ENCODE peak calls at places on chromosomes 5 and 9, in seven cellular contexts. P is CD8-positive, alpha-beta T cell; V is SK-N-MC; M is CD4-positive, CD25-positive, alpha-beta regulatory T cell; Z is trophoblast cell; B is upper lobe of left lung; G is fibroblast of lung. R is an unnamed sample.

GRCh38 chr5:33764786-33765185 is 127.0 kb downstream of the ADAMTS12 start:
- DNase-seq in G (no peak), V (no peak), M (no peak), B (no peak), Z (no peak), P (no peak), R (no peak)

GRCh38 chr9:109349431-109349846 is 28.6 kb upstream of the EPB41L4B start:
- DNase-seq in Z (no peak), B (no peak), V (no peak), M (no peak), P (no peak), G (peak; percentile 97), R (no peak)

GRCh38 chr5:146081685-146082084 is 23.7 kb downstream of the PLAC8L1 start:
- DNase-seq in B (no peak), G (no peak), M (no peak), P (no peak), V (no peak), Z (no peak), R (no peak)

GRCh38 chr5:37951946-37952721 is 112.3 kb upstream of the GDNF start:
- DNase-seq in M (no peak), P (no peak), V (no peak), G (no peak), B (peak; percentile 69), Z (peak; percentile 34), R (no peak)

GRCh38 chr5:33827335-33827734 is 64.5 kb downstream of the ADAMTS12 start:
- DNase-seq in V (no peak), P (no peak), Z (no peak), B (no peak), M (no peak), G (peak; percentile 59), R (no peak)

GRCh38 chr5:82275267-82275664 is 2.9 kb downstream of the RPS23 start:
- DNase-seq in B (no peak), M (no peak), V (no peak), G (no peak), Z (no peak), P (no peak), R (no peak)

GRCh38 chr5:175444060-175444904 is at the start of gene DRD1:
- DNase-seq in B (peak; percentile 94), V (no peak), Z (peak; percentile 60), G (peak; percentile 43), P (peak; percentile 56), M (no peak), R (peak; percentile 53)

GRCh38 chr5:95779611-95780010 is 42.9 kb downstream of the GLRX start:
- DNase-seq in B (no peak), P (no peak), Z (no peak), V (no peak), G (peak; percentile 61), M (no peak), R (no peak)

GRCh38 chr5:122738088-122738487 is 36.8 kb upstream of the SNX2 start:
- DNase-seq in M (no peak), B (no peak), Z (peak; percentile 88), G (no peak), P (no peak), V (no peak), R (no peak)

GRCh38 chr9:70392189-70392588 is 22.3 kb downstream of the KLF9 start:
- DNase-seq in Z (no peak), V (no peak), G (no peak), B (no peak), P (no peak), M (no peak), R (peak; percentile 13)

GRCh38 chr9:4798281-4798680 is 5.5 kb downstream of the RCL1 start:
- DNase-seq in P (no peak), M (no peak), B (no peak), Z (no peak), V (no peak), G (no peak), R (no peak)

GRCh38 chr5:83312672-83313071 is 158.9 kb upstream of the VCAN start:
- DNase-seq in B (no peak), Z (peak; percentile 34), M (no peak), P (no peak), V (no peak), G (no peak), R (no peak)

GRCh38 chr9:18829858-18830257 is 203.2 kb downstream of the SAXO1 start:
- DNase-seq in B (no peak), G (peak; percentile 82), V (no peak), M (no peak), Z (no peak), P (no peak), R (no peak)

GRCh38 chr5:178145965-178146820 is 7.5 kb downstream of the NHP2 start:
- DNase-seq in G (peak; percentile 23), V (no peak), M (peak; percentile 62), B (no peak), Z (peak; percentile 92), P (peak; percentile 83), R (peak; percentile 81)

GRCh38 chr9:92609142-92609500 is 60.8 kb downstream of the IPPK start:
- DNase-seq in P (no peak), V (no peak), G (peak; percentile 39), Z (no peak), M (no peak), B (no peak), R (peak; percentile 57)

GRCh38 chr5:147509041-147509709 is 693 bp downstream of the DPYSL3 start:
- DNase-seq in M (no peak), V (no peak), G (peak; percentile 25), B (peak; percentile 86), Z (no peak), P (no peak), R (no peak)

GRCh38 chr5:73540192-73540591 is 25.2 kb downstream of the ANKRA2 start:
- DNase-seq in M (no peak), G (peak; percentile 94), Z (no peak), P (no peak), B (no peak), V (no peak), R (no peak)

GRCh38 chr5:143557061-143557818 is 153.8 kb upstream of the NR3C1 start:
- DNase-seq in M (no peak), G (peak; percentile 90), Z (no peak), B (no peak), V (no peak), P (no peak), R (no peak)

GRCh38 chr5:141150215-141150992 is 547 bp downstream of the PCDHB6 start:
- DNase-seq in P (no peak), M (no peak), Z (no peak), B (peak; percentile 47), G (no peak), V (no peak), R (no peak)

GRCh38 chr9:131298816-131299215 is 9.3 kb downstream of the PLPP7 start:
- DNase-seq in B (peak; percentile 50), Z (no peak), P (no peak), M (no peak), V (no peak), G (no peak), R (no peak)

GRCh38 chr9:113634597-113635515 is 171.3 kb downstream of the RGS3 start:
- DNase-seq in M (no peak), Z (no peak), V (no peak), B (no peak), P (no peak), G (peak; percentile 49), R (no peak)

GRCh38 chr5:139975942-139976341 is 67.2 kb downstream of the NRG2 start:
- DNase-seq in B (no peak), M (no peak), V (no peak), G (no peak), P (no peak), Z (no peak), R (no peak)

GRCh38 chr9:36772449-36773370 is 200.0 kb downstream of the MELK start:
- DNase-seq in M (no peak), B (no peak), P (no peak), V (peak; percentile 22), Z (peak; percentile 41), G (peak; percentile 19), R (no peak)

DNA sequence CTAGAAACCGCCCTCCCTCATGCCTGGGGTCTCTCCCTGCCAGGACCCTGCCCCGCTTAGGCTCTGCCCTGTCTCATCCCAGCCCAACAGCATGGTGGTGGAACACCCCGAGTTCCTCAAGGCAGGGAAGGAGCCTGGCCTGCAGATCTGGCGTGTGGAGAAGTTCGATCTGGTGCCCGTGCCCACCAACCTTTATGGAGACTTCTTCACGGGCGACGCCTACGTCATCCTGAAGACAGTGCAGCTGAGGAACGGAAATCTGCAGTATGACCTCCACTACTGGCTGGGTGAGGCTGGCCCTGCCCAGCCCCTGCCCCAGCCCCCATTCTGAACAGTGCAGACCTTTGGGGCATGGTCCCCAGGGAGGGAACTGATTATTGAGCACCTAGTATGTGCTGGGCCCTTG is 33.9 kb downstream of the GSN start:
- DNase-seq in Z (no peak), B (no peak), M (no peak), G (no peak), V (no peak), P (no peak), R (no peak)
- H3K4me3 ChIP-seq in Z (no peak overlapping the region), B (no peak overlapping the region), M (no peak overlapping the region), G (no peak overlapping the region), V (no peak overlapping the region), P (no peak overlapping the region), R (no peak overlapping the region)

GRCh38 chr9:107307331-107307730 is 24.3 kb downstream of the RAD23B start:
- DNase-seq in Z (no peak), V (no peak), M (no peak), G (no peak), P (no peak), B (no peak), R (no peak)
- H3K36me3 ChIP-seq in Z (peaks cover 27% of the 10 kb centered on the region), V (peaks cover 89% of the 10 kb centered on the region), M (peaks cover 55% of the 10 kb centered on the region), G (peaks cover 23% of the 10 kb centered on the region), P (peaks cover 17% of the 10 kb centered on the region), B (no peaks in the 10 kb centered on the region), R (peaks cover 79% of the 10 kb centered on the region)

DNA sequence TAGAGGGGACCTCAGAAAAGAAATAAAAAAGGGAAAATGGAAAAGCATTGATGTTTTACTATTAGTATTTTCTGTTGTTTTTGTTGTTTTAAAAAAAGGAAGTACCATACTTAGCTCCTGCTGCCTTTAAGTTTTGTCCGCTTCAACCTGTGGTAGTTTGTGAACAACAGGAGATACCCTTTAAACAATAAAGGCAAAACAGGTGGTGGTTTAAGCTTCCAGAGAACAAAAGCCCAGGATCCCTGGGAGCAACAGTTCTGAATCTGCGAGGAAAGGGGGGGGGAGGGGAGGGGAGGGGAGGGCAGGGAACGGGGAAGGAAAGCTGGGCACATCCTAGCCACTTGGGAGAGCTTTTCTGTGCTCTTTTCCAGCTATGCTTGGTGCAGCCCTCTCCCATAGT is 2.1 kb upstream of the PSIP1 start:
- DNase-seq in P (no peak), M (no peak), G (no peak), Z (no peak), B (no peak), V (no peak), R (no peak)
- H3K4me3 ChIP-seq in P (no peak overlapping the region), M (no peak overlapping the region), G (no peak overlapping the region), Z (no peak overlapping the region), B (no peak overlapping the region), V (no peak overlapping the region), R (no peak overlapping the region)

DNA sequence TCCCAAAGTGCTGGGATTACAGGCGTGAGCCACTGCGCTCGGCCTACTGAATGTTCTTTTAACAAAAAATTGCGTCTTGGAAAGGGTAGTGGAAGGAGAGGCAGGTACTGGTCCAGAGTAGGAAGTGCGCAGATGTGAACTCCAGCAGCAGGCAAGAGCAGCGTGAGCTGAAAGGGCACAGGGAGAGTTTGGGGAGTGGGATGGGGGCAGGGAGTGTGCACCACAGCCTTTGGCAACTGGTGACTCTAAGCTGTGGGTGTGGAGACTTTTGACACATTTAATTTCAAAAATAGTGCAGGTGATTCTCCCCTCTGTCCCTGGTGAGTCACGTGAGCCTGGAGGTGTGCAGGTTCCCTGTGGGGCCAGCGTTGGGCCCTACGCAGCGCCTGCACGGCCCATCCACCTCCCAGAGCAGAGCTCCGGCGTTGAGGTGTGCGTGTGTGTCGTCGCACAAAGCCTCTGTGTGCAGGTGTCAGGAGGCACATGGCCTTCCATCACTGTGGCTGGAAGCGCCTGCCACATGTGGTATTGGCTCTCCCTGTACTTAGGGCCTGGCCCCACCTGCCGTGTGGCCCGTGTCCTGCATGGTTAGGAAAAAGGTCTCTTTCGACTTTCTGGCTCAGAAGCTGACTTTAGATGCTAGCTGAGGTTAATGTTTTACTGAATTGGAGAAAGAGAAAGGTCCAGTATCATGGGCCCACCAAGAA is 11.5 kb downstream of the SQSTM1 start:
- DNase-seq in G (no peak), V (no peak), Z (peak; percentile 31), M (no peak), P (no peak), B (peak; percentile 51), R (no peak)
- H3K36me3 ChIP-seq in G (peaks cover 49% of the 10 kb centered on the region), V (peaks cover 57% of the 10 kb centered on the region), Z (peaks cover 67% of the 10 kb centered on the region), M (peaks cover 64% of the 10 kb centered on the region), P (peaks cover 55% of the 10 kb centered on the region), B (peaks cover 74% of the 10 kb centered on the region), R (peaks cover 84% of the 10 kb centered on the region)

R was measured in HAP-1.